ENCODE peak calls at places on chromosome 15, in nine cellular contexts. Y is A549, U is choroid plexus epithelial cell, S is pancreas, W is keratinocyte, D is heart left ventricle, C is fibroblast of mammary gland, H is body of pancreas, A is AG04450. O is an unnamed sample.

GRCh38 chr15:60272623-60273022 is 125.2 kb downstream of the ANXA2 start:
- DNase-seq in Y (no peak), U (no peak), S (no peak), W (no peak), D (no peak), C (no peak), H (no peak), A (no peak), O (no peak)

GRCh38 chr15:41966920-41967465 is 5.4 kb downstream of the EHD4 start:
- DNase-seq in Y (no peak), U (no peak), S (no peak), W (no peak), D (no peak), C (no peak), H (no peak), A (no peak), O (no peak)

GRCh38 chr15:65287515-65287845 is 797 bp upstream of the PARP16 start:
- DNase-seq in Y (no peak), U (peak; percentile 23), S (no peak), W (no peak), D (no peak), C (no peak), H (no peak), A (no peak), O (no peak)

GRCh38 chr15:84033793-84034553 is 201.6 kb upstream of the GOLGA6L4 start:
- DNase-seq in Y (no peak), U (peak; percentile 51), S (no peak), W (no peak), D (no peak), C (peak; percentile 11), H (no peak), A (no peak), O (no peak)

GRCh38 chr15:55319537-55320325 is 709 bp downstream of the PIGB start:
- DNase-seq in Y (peak; percentile 29), U (peak; percentile 34), S (no peak), W (no peak), D (no peak), C (peak; percentile 72), H (peak; percentile 42), A (no peak), O (no peak)

GRCh38 chr15:75827691-75828090 is 15.6 kb upstream of the UBE2Q2 start:
- DNase-seq in Y (no peak), U (no peak), S (no peak), W (peak; percentile 55), D (no peak), C (no peak), H (no peak), A (no peak), O (no peak)

GRCh38 chr15:98002874-98003273 is 42.4 kb downstream of the ARRDC4 start:
- DNase-seq in Y (no peak), U (no peak), S (no peak), W (no peak), D (no peak), C (no peak), H (no peak), A (no peak), O (no peak)

GRCh38 chr15:77599899-77600298 is 32.8 kb downstream of the LINGO1 start:
- DNase-seq in Y (peak; percentile 56), U (peak; percentile 68), S (no peak), W (no peak), D (peak; percentile 69), C (peak; percentile 18), H (no peak), A (no peak), O (no peak)

GRCh38 chr15:39625856-39626255 is 45.0 kb downstream of the THBS1 start:
- DNase-seq in Y (no peak), U (peak; percentile 63), S (no peak), W (no peak), D (no peak), C (peak; percentile 57), H (no peak), A (no peak), O (no peak)

GRCh38 chr15:80645494-80646065 is 49.5 kb upstream of the ABHD17C start:
- DNase-seq in Y (no peak), U (no peak), S (no peak), W (no peak), D (no peak), C (peak; percentile 73), H (no peak), A (no peak), O (no peak)

DNA sequence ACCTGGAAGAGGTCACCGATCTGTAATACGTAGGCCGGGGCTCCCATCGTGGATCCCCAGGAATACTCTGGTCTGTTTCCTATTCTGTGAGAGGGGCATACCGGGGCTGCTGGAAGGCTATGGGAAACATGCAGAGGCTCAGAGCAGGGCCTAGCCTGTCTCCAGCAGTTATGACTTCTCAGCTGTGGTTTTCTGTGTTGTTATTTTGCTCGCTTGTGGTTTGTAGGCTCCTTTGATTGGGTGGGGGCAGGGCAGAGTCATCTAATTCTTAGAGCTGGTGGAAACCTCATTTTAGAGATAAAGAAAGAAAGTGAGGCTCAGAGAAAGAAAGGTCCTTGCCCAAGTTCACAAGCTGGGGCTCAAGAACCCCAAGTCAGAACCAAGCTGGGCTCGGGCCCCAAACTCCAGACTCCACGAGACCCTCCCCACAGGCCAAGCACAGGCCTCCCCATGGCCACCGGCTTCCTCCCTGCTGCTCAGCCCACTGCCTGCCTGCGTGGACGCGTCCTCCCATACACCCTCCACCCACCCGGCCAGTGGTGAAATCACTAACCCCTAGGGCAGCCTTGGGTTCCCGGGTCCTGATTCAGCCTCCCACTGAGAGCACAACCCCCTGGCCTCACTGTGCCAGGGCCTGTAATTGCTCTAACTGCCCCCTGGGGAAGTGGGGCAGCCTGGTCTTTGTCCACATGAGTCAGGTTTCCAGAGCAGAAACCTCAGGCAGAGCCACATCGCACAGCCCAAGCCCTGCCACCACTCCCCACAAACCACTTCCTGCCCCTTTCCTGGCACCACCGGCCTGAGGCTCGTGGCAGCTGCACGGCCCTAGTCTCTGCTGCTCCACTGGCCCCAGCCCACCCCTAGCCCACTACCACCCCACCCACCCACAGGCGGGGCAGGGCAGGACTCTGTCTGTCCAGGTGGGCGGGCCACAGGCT is 270.8 kb downstream of the UACA start:
- DNase-seq in Y (peak; percentile 79), U (peak; percentile 94), S (no peak), W (no peak), D (peak; percentile 70), C (peak; percentile 90), H (peak; percentile 34), A (no peak), O (no peak)
- TF ChIP-seq CTCF in Y (no peak), U (no peak), S (no peak), W (peak; percentile 12), D (no peak), C (no peak), H (no peak), A (peak; percentile 16), O (no peak)

GRCh38 chr15:101068523-101068960 is 149.4 kb downstream of the LRRK1 start:
- DNase-seq in Y (no peak), U (no peak), S (peak; percentile 36), W (no peak), D (peak; percentile 30), C (no peak), H (no peak), A (no peak), O (no peak)

GRCh38 chr15:101067660-101068522 is 148.7 kb downstream of the LRRK1 start:
- DNase-seq in Y (no peak), U (no peak), S (peak; percentile 29), W (no peak), D (peak; percentile 27), C (no peak), H (no peak), A (no peak), O (no peak)

GRCh38 chr15:101070502-101071273 is 151.5 kb downstream of the LRRK1 start:
- DNase-seq in Y (no peak), U (peak; percentile 83), S (no peak), W (no peak), D (peak; percentile 43), C (peak; percentile 91), H (no peak), A (peak; percentile 30), O (no peak)

GRCh38 chr15:101070024-101070423 is 150.9 kb downstream of the LRRK1 start:
- DNase-seq in Y (no peak), U (no peak), S (no peak), W (no peak), D (peak; percentile 22), C (no peak), H (no peak), A (no peak), O (no peak)

GRCh38 chr15:101068961-101069734 is 150.0 kb downstream of the LRRK1 start:
- DNase-seq in Y (peak; percentile 17), U (peak; percentile 74), S (peak; percentile 28), W (peak; percentile 30), D (peak; percentile 25), C (no peak), H (no peak), A (no peak), O (no peak)
- TF ChIP-seq CTCF in Y (no peak), U (peak; percentile 43), S (no peak), W (peak; percentile 23), D (no peak), C (no peak), H (no peak), A (peak; percentile 27), O (no peak)

GRCh38 chr15:70120109-70120508 is 22.4 kb upstream of the TLE3 start:
- DNase-seq in Y (no peak), U (no peak), S (no peak), W (no peak), D (no peak), C (no peak), H (no peak), A (no peak), O (peak; percentile 18)

GRCh38 chr15:70125605-70126004 is 27.9 kb upstream of the TLE3 start:
- DNase-seq in Y (no peak), U (no peak), S (no peak), W (no peak), D (no peak), C (no peak), H (no peak), A (no peak), O (peak; percentile 8)

GRCh38 chr15:70120954-70121655 is 23.4 kb upstream of the TLE3 start:
- DNase-seq in Y (no peak), U (no peak), S (no peak), W (no peak), D (no peak), C (peak; percentile 14), H (no peak), A (no peak), O (peak; percentile 9)

GRCh38 chr15:70118599-70118998 is 20.9 kb upstream of the TLE3 start:
- DNase-seq in Y (no peak), U (no peak), S (no peak), W (no peak), D (no peak), C (no peak), H (no peak), A (no peak), O (no peak)

GRCh38 chr15:70121656-70122297 is 24.1 kb upstream of the TLE3 start:
- DNase-seq in Y (peak; percentile 54), U (peak; percentile 94), S (no peak), W (no peak), D (peak; percentile 64), C (peak; percentile 95), H (peak; percentile 34), A (peak; percentile 45), O (peak; percentile 25)
- TF ChIP-seq CTCF in Y (peak; percentile 25), U (peak; percentile 26), S (no peak), W (no peak), D (no peak), C (peak; percentile 15), H (no peak), A (peak; percentile 12), O (no peak)

DNA sequence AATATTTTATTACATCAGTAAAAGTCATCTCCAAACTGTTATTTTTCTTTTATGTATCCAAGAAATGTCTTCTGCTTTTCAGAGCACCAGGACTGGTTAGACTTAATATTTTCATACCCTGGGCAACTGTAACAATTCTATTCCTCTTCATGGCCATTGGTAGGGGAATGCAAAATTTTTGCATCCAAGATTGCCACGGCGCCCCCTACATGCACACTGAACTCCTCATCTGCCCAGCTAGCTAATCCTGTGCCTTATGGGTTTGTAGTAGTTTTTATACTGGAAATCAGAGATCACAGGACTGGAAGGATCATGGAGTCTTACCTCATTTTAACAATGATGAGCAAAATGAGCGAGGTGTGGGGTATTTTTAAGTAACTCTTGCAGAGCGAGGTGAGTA is 74.2 kb downstream of the CRTC3 start:
- DNase-seq in Y (peak; percentile 47), U (peak; percentile 43), S (no peak), W (no peak), D (no peak), C (peak; percentile 52), H (peak; percentile 49), A (no peak), O (no peak)
- TF ChIP-seq CTCF in Y (peak; percentile 56), U (peak; percentile 72), S (peak; percentile 16), W (peak; percentile 43), D (peak; percentile 18), C (peak; percentile 64), H (peak; percentile 18), A (peak; percentile 45), O (no peak)